ENCODE peak calls at places on chromosomes 13 and 19, in eight cellular contexts. S, X, Q, Y, O, I, T and K are unnamed samples.

GRCh38 chr13:27551563-27551962 is 68.8 kb downstream of the LNX2 start:
- DNase-seq in O (no peak), Y (no peak), X (no peak), T (no peak), I (no peak), Q (no peak), S (no peak), K (no peak)

GRCh38 chr19:31880283-31880682 is 465.1 kb upstream of the ZNF507 start:
- DNase-seq in I (no peak), Q (no peak), T (no peak), X (no peak), O (no peak), S (no peak), Y (no peak), K (no peak)

GRCh38 chr19:49468746-49469447 is 5.1 kb upstream of the FLT3LG start:
- DNase-seq in S (peak), T (peak), Q (no peak), O (peak), I (peak), Y (peak), X (peak), K (peak)

GRCh38 chr19:8577247-8577646 is at the start of gene MYO1F:
- DNase-seq in S (no peak), X (no peak), I (peak), T (no peak), O (no peak), Q (no peak), Y (no peak), K (no peak)

GRCh38 chr19:15161028-15161984 is 39.5 kb downstream of the NOTCH3 start:
- DNase-seq in S (no peak), O (no peak), Y (peak), X (no peak), T (no peak), Q (no peak), I (no peak), K (no peak)

GRCh38 chr19:3062165-3063105 is at the start of gene TLE5:
- DNase-seq in Y (peak), T (peak), Q (peak), X (no peak), O (peak), S (peak), I (peak), K (peak)

GRCh38 chr19:18648971-18649310 is 12.1 kb downstream of the KLHL26 start:
- DNase-seq in X (no peak), O (no peak), I (no peak), Q (no peak), Y (no peak), T (no peak), S (no peak), K (no peak)

GRCh38 chr13:79246575-79246949 is 159.5 kb downstream of the RBM26 start:
- DNase-seq in S (no peak), Y (no peak), Q (no peak), O (peak), I (no peak), T (no peak), X (no peak), K (no peak)

GRCh38 chr13:21557995-21558394 is 46.0 kb downstream of the MICU2 start:
- DNase-seq in T (no peak), Q (no peak), S (no peak), I (no peak), Y (peak), O (no peak), X (no peak), K (peak)

GRCh38 chr13:57862879-57863278 is 231.3 kb downstream of the PCDH17 start:
- DNase-seq in I (no peak), S (no peak), Y (no peak), O (no peak), X (no peak), T (no peak), Q (no peak), K (no peak)